ENCODE peak calls at places on chromosomes 13 and 19, in four cellular contexts. U is iris pigment epithelial cell, Y is T-helper 1 cell, Z is neural progenitor cell. J is an unnamed sample.
A peak's percentile ranks its signal among the peaks of the same experiment; 100 is the strongest.

GRCh38 chr13:28750187-28751045 is 31.6 kb upstream of the SLC46A3 start:
- DNase-seq in Y (no peak), Z (no peak), U (no peak), J (no peak)

GRCh38 chr13:41502676-41503075 is 45.3 kb downstream of the RGCC start:
- DNase-seq in Y (no peak), Z (no peak), U (no peak), J (no peak)

GRCh38 chr13:112873851-112874750 is 94.9 kb upstream of the MCF2L start:
- DNase-seq in U (peak; percentile 52), Z (peak; percentile 88), Y (peak; percentile 51), J (peak; percentile 44)

GRCh38 chr19:48991823-48992570 is 1.1 kb downstream of the GYS1 start:
- DNase-seq in Y (no peak), U (peak; percentile 88), Z (peak; percentile 69), J (no peak)

GRCh38 chr19:14149509-14149994 is 13.2 kb upstream of the ASF1B start:
- DNase-seq in Z (no peak), Y (peak; percentile 80), U (no peak), J (peak; percentile 56)

GRCh38 chr13:67061750-67062149 is 168.4 kb downstream of the PCDH9 start:
- DNase-seq in Y (no peak), U (no peak), Z (no peak), J (no peak)

GRCh38 chr13:110538632-110539031 is 22.9 kb downstream of the RAB20 start:
- DNase-seq in Z (no peak), Y (no peak), U (no peak), J (no peak)

GRCh38 chr19:44954278-44954648 is 917 bp upstream of the CLPTM1 start:
- DNase-seq in U (no peak), Y (no peak), Z (no peak), J (no peak)

GRCh38 chr13:97726664-97727235 is 226.7 kb upstream of the IPO5 start:
- DNase-seq in U (peak; percentile 64), Y (no peak), Z (no peak), J (no peak)

GRCh38 chr13:80157261-80157942 is 183.5 kb downstream of the SPRY2 start:
- DNase-seq in Z (no peak), U (peak; percentile 55), Y (no peak), J (no peak)

GRCh38 chr19:35959040-35959967 is 23.1 kb downstream of the LRFN3 start:
- DNase-seq in Y (peak; percentile 78), Z (peak; percentile 58), U (peak; percentile 16), J (peak; percentile 64)

GRCh38 chr13:93746589-93746988 is 520.0 kb downstream of the GPC6 start:
- DNase-seq in Y (no peak), U (no peak), Z (no peak), J (no peak)

GRCh38 chr13:112714366-112714765 is 24.5 kb downstream of the ATP11A start:
- DNase-seq in Z (no peak), Y (no peak), U (no peak), J (no peak)

GRCh38 chr19:18995804-18996241 is 37.5 kb downstream of the SUGP2 start:
- DNase-seq in Z (peak; percentile 89), U (peak; percentile 88), Y (peak; percentile 12), J (no peak)

GRCh38 chr19:49057636-49058234 is at the start of gene CGB7:
- DNase-seq in U (peak; percentile 57), Y (peak; percentile 20), Z (peak; percentile 87), J (peak; percentile 19)

J was measured in activated T-helper 2 cell treated with anti-CD3 and anti-CD28 coated beads, Interferon-gamma antibody, Interleukin-2, Interleukin-4, amounts not matched to agents 10 μg/mL and 5 μg/mL and 100 μg/mL, durations not matched to agents 14 hours and 24 hours and 36 hours.